ENCODE peak calls at places on chromosome 1, in seven cellular contexts. Y is AG09309, K is colonic mucosa, L is aorta, Z is brain microvascular endothelial cell, A is uterus, Q is fibroblast of mammary gland. T is an unnamed sample.

GRCh38 chr1:53369761-53370160 is 41.9 kb upstream of the LRP8 start:
- DNase-seq in Y (no peak), K (no peak), L (peak), Z (no peak), A (no peak), Q (no peak), T (no peak)

GRCh38 chr1:207751790-207752455 is at the start of gene CD46:
- DNase-seq in Y (peak), K (peak), L (peak), Z (peak), A (peak), Q (peak), T (peak)

GRCh38 chr1:83929184-83929583 is 69.7 kb downstream of the TTLL7 start:
- DNase-seq in Y (no peak), K (no peak), L (no peak), Z (peak), A (no peak), Q (peak), T (peak)

GRCh38 chr1:168136709-168137514 is at the start of gene GPR161:
- DNase-seq in Y (no peak), K (peak), L (peak), Z (no peak), A (peak), Q (peak), T (no peak)

GRCh38 chr1:92096317-92096716 is 16.2 kb downstream of the BTBD8 start:
- DNase-seq in Y (no peak), K (no peak), L (no peak), Z (no peak), A (no peak), Q (peak), T (no peak)

GRCh38 chr1:229059671-229060079 is 211.2 kb upstream of the RAB4A start:
- DNase-seq in Y (no peak), K (no peak), L (peak), Z (peak), A (peak), Q (peak), T (peak)

GRCh38 chr1:81585371-81585770 is 215.4 kb upstream of the ADGRL2 start:
- DNase-seq in Y (no peak), K (no peak), L (no peak), Z (no peak), A (no peak), Q (no peak), T (no peak)

GRCh38 chr1:47523812-47524170 is 85.9 kb downstream of the FOXD2 start:
- DNase-seq in Y (no peak), K (no peak), L (no peak), Z (no peak), A (no peak), Q (no peak), T (no peak)

GRCh38 chr1:37035014-37035686 is 835 bp upstream of the GRIK3 start:
- DNase-seq in Y (no peak), K (no peak), L (no peak), Z (no peak), A (no peak), Q (no peak), T (no peak)

GRCh38 chr1:46469846-46470245 is 19.8 kb upstream of the DMBX1 start:
- DNase-seq in Y (no peak), K (no peak), L (no peak), Z (no peak), A (no peak), Q (no peak), T (no peak)

GRCh38 chr1:46466477-46467182 is 23.0 kb upstream of the DMBX1 start:
- DNase-seq in Y (no peak), K (no peak), L (no peak), Z (no peak), A (no peak), Q (no peak), T (no peak)

GRCh38 chr1:46464013-46464548 is 25.6 kb upstream of the DMBX1 start:
- DNase-seq in Y (no peak), K (no peak), L (no peak), Z (no peak), A (no peak), Q (no peak), T (no peak)

GRCh38 chr1:46467183-46467504 is 22.5 kb upstream of the DMBX1 start:
- DNase-seq in Y (no peak), K (no peak), L (no peak), Z (no peak), A (no peak), Q (no peak), T (no peak)

GRCh38 chr1:46465981-46466476 is 23.6 kb upstream of the DMBX1 start:
- DNase-seq in Y (no peak), K (no peak), L (no peak), Z (no peak), A (no peak), Q (no peak), T (no peak)
- H3K4me3 ChIP-seq in Y (no peak), K (no peak), L (peak), Z (no peak), A (peak), Q (no peak), T (no peak)

GRCh38 chr1:112701227-112702066 is 5.5 kb downstream of the RHOC start:
- DNase-seq in Y (no peak), K (no peak), L (no peak), Z (no peak), A (peak), Q (no peak), T (no peak)
- H3K4me3 ChIP-seq in Y (no peak), K (no peak), L (no peak), Z (no peak), A (no peak), Q (no peak), T (no peak)

GRCh38 chr1:115507256-115507589 is 134.5 kb upstream of the VANGL1 start:
- DNase-seq in Y (no peak), K (no peak), L (no peak), Z (peak), A (no peak), Q (peak), T (no peak)
- H3K4me3 ChIP-seq in Y (no peak), K (no peak), L (no peak), Z (no peak), A (no peak), Q (no peak), T (no peak)

DNA sequence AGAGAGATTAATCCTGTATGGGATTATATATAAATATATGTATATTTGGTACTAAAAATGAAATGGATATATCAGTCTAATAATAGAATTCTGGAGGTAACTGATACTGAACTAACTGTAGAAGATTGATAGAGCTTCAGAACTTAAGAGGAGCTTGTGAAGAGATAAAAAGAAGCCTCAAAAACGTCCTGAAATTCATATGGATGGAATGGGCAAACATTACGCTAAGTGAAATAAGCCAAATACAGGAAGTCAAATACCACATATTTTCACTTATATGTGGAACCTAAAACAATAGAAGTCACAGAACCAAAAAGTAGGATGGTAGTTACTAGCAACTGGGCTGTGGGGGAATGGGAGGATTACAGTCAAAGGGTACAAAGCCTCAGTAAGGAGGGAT is 36.0 kb upstream of the ADGRL4 start:
- DNase-seq in Y (no peak), K (no peak), L (no peak), Z (no peak), A (no peak), Q (no peak), T (no peak)
- H3K4me3 ChIP-seq in Y (no peak), K (no peak), L (no peak), Z (no peak), A (no peak), Q (no peak), T (no peak)

DNA sequence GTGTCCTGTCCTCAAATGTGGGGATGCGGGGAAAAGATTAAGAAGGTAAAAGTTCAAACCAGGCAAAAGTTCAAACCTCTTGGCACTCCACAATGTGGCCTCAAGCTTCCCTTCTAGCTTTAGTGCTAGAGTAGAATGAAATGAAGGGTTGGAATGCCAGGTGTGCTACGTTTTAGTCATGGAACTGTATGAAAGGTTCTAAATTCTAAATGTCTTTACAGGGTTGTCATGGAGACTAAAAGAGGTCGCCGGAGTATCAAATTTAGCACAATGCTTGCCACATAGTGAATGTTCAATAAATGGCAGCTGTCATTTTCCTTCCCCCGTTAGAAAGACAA is 57.2 kb upstream of the LRRC8D start:
- DNase-seq in Y (no peak), K (no peak), L (no peak), Z (no peak), A (no peak), Q (no peak), T (no peak)
- H3K4me3 ChIP-seq in Y (peak), K (peak), L (peak), Z (peak), A (peak), Q (peak), T (peak)

DNA sequence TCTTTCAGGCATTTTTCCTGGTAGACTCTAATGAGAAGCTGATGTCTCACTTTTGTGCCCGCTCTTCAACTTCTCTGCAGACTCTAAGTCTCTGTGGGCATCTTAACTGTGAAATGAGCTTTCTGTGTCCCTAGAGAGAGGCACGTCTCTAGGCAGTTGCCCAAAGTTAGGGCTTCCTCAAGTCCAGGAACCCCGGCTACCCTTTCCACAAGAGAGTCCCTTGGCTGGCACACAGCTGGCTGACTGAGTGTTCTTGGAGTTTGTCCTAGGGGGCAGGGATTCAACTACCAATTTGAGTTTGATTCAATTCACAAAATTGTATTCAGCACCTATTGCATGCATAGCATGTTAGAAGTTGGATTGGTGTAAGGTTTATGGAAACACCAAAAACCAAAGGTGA is 1.4 kb downstream of the GPR61 start:
- DNase-seq in Y (no peak), K (no peak), L (no peak), Z (no peak), A (no peak), Q (no peak), T (no peak)
- H3K4me3 ChIP-seq in Y (no peak), K (no peak), L (no peak), Z (no peak), A (no peak), Q (no peak), T (no peak)